ENCODE peak calls at places on chromosomes 6 and 20, in four cellular contexts. L is astrocyte, R is body of pancreas, S is iPS DF 6.9. O is an unnamed sample. For H3K27me3 and H3K4me1, the result is how much of the 10 kb centered on the place peaks cover.

GRCh38 chr6:135972586-135972985 is 121.1 kb downstream of the PDE7B start:
- DNase-seq in L (no peak), R (no peak), S (no peak), O (no peak)

GRCh38 chr20:10761786-10762185 is 88.0 kb upstream of the JAG1 start:
- DNase-seq in L (peak), R (peak), S (no peak), O (no peak)

GRCh38 chr6:56534680-56535419 is 107.8 kb downstream of the DST start:
- DNase-seq in L (no peak), R (no peak), S (peak), O (no peak)

GRCh38 chr20:34242879-34243278 is 1.7 kb downstream of the ASIP start:
- DNase-seq in L (no peak), R (no peak), S (no peak), O (no peak)

GRCh38 chr6:8277769-8278168 is 157.6 kb downstream of the SLC35B3 start:
- DNase-seq in L (no peak), R (no peak), S (no peak), O (no peak)

GRCh38 chr20:54726687-54727086 is 251.3 kb downstream of the DOK5 start:
- DNase-seq in L (no peak), R (peak), S (no peak), O (no peak)

GRCh38 chr20:51310216-51310615 is 232.3 kb downstream of the NFATC2 start:
- DNase-seq in L (no peak), R (no peak), S (no peak), O (no peak)

GRCh38 chr6:89977808-89978748 is 83.8 kb downstream of the GJA10 start:
- DNase-seq in L (peak), R (peak), S (no peak), O (peak)

GRCh38 chr6:70507166-70507565 is 59.6 kb upstream of the SDHAF4 start:
- DNase-seq in L (no peak), R (no peak), S (no peak), O (no peak)

GRCh38 chr6:35587167-35587566 is 74.5 kb upstream of the TULP1 start:
- DNase-seq in L (no peak), R (no peak), S (no peak), O (no peak)

GRCh38 chr20:47724398-47724797 is 60.9 kb downstream of the SULF2 start:
- DNase-seq in L (no peak), R (no peak), S (no peak), O (no peak)

GRCh38 chr20:35788796-35789195 is 17.0 kb downstream of the PHF20 start:
- DNase-seq in L (no peak), R (no peak), S (no peak), O (no peak)

GRCh38 chr6:89566930-89567634 is 71.5 kb downstream of the LYRM2 start:
- DNase-seq in L (peak), R (no peak), S (no peak), O (no peak)

GRCh38 chr6:108944707-108945685 is 96.8 kb downstream of the ARMC2 start:
- DNase-seq in L (peak), R (peak), S (no peak), O (peak)

GRCh38 chr6:163585932-163586437 is 171.5 kb downstream of the QKI start:
- DNase-seq in L (peak), R (peak), S (no peak), O (peak)

GRCh38 chr6:28446818-28447511 is 3.7 kb upstream of the ZSCAN23 start:
- DNase-seq in L (no peak), R (no peak), S (no peak), O (no peak)

GRCh38 chr20:33408716-33409654 is 7.7 kb upstream of the CDK5RAP1 start:
- DNase-seq in L (no peak), R (no peak), S (no peak), O (no peak)

GRCh38 chr20:4999788-5000187 is 1.5 kb downstream of the SLC23A2 start:
- DNase-seq in L (no peak), R (no peak), S (no peak), O (no peak)

GRCh38 chr6:108348655-108349349 is 53.9 kb downstream of the AFG1L start:
- DNase-seq in L (no peak), R (no peak), S (no peak), O (no peak)

GRCh38 chr6:112468359-112468758 is 121.2 kb downstream of the RFPL4B start:
- DNase-seq in L (peak), R (no peak), S (no peak), O (no peak)

GRCh38 chr6:15551798-15552197 is 111.0 kb downstream of the DTNBP1 start:
- DNase-seq in L (peak), R (peak), S (no peak), O (peak)

GRCh38 chr6:152085533-152085932 is 278.1 kb downstream of the ESR1 start:
- DNase-seq in L (no peak), R (no peak), S (no peak), O (no peak)

GRCh38 chr20:12068146-12068545 is 150.5 kb downstream of the BTBD3 start:
- DNase-seq in L (peak), R (no peak), S (no peak), O (no peak)

GRCh38 chr6:96939019-96939805 is 14.7 kb downstream of the KLHL32 start:
- DNase-seq in L (peak), R (no peak), S (no peak), O (no peak)

GRCh38 chr6:14743465-14744211 is 502.2 kb upstream of the JARID2 start:
- DNase-seq in L (peak), R (no peak), S (no peak), O (no peak)

GRCh38 chr20:14374191-14374590 is 36.8 kb upstream of the FLRT3 start:
- DNase-seq in L (no peak), R (no peak), S (no peak), O (no peak)

GRCh38 chr20:2283706-2284423 is 11.9 kb upstream of the TGM3 start:
- DNase-seq in L (peak), R (peak), S (no peak), O (no peak)

GRCh38 chr6:3022765-3023662 is 23.3 kb downstream of the NQO2 start:
- DNase-seq in L (no peak), R (no peak), S (no peak), O (peak)

GRCh38 chr20:32675223-32675975 is 1.7 kb upstream of the C20orf203 start:
- DNase-seq in L (no peak), R (no peak), S (no peak), O (no peak)

GRCh38 chr6:75498862-75499261 is 5.3 kb upstream of the FILIP1 start:
- DNase-seq in L (no peak), R (no peak), S (no peak), O (no peak)

GRCh38 chr20:11686900-11687543 is 230.7 kb upstream of the BTBD3 start:
- DNase-seq in L (peak), R (peak), S (no peak), O (peak)

GRCh38 chr20:58469500-58470129 is 45.6 kb downstream of the APCDD1L start:
- DNase-seq in L (no peak), R (no peak), S (no peak), O (no peak)

GRCh38 chr20:23008673-23009072 is 26.4 kb upstream of the SSTR4 start:
- DNase-seq in L (no peak), R (no peak), S (no peak), O (no peak)

GRCh38 chr20:7855545-7855944 is 84.7 kb downstream of the HAO1 start:
- DNase-seq in L (no peak), R (no peak), S (no peak), O (no peak)

GRCh38 chr20:6704132-6704861 is 63.2 kb upstream of the BMP2 start:
- DNase-seq in L (peak), R (peak), S (no peak), O (no peak)

GRCh38 chr6:92700411-92700810 is 718.9 kb downstream of the EPHA7 start:
- DNase-seq in L (no peak), R (no peak), S (no peak), O (no peak)

GRCh38 chr20:18412202-18412901 is 54.5 kb downstream of the DZANK1 start:
- DNase-seq in L (no peak), R (no peak), S (no peak), O (no peak)

GRCh38 chr20:58675641-58676040 is 17.0 kb upstream of the NPEPL1 start:
- DNase-seq in L (no peak), R (no peak), S (no peak), O (no peak)

DNA sequence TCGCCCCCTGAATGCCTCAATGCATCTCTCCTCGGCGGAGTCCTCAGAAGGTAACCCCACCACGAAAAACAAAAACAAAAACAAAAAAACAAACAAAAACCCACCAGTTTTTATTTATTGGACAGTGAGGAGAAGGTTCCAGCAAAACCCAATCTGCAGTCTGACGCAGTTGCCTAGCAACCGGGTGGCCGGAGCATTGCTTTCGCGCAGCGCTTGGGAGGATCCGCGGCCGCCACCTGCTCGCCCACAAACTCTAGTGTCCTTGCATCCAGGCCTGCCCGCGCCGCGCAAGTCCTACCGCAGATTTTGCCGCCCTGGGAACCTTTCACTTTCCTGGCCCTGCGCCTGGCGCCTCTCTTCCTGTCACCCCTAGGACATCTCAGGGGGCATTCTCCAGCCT is 17.6 kb downstream of the TFAP2B start:
- DNase-seq in L (no peak), R (no peak), S (no peak), O (no peak)
- H3K27me3 ChIP-seq in L (under half), R (under half), S (half or more), O (under half)

DNA sequence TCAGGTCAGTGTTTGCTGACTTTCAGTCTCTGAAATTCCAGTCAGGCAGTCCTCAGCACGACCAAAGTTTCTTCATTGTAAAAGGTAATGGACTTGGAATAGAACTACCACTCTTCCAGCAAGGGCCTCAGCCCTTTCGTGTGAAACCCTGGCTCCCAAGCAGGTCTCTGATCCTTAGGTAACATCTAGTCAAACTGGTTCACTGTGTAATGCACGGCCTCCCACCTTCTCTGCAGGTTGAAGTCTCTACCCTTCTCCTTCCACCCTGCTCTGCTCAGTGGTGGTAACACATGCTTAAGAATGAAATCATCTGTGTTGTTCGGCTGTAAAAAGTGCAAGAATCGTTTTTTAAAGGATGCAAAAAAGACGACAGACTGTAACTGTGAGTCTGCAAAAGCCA is 287.2 kb upstream of the POU3F2 start:
- DNase-seq in L (no peak), R (no peak), S (no peak), O (no peak)
- H3K4me1 ChIP-seq in L (under half), R (under half), S (under half), O (under half)

GRCh38 chr6:149861603-149862423 is 2.3 kb downstream of the LRP11 start:
- DNase-seq in L (no peak), R (peak), S (no peak), O (no peak)
- H3K27ac ChIP-seq in L (peak), R (no peak), S (no peak), O (no peak)

GRCh38 chr20:44319880-44320422 is 8.9 kb upstream of the FITM2 start:
- DNase-seq in L (no peak), R (no peak), S (no peak), O (no peak)
- H3K27me3 ChIP-seq in L (under half), R (under half), S (under half), O (under half)

GRCh38 chr6:45710304-45710821 is 305.3 kb downstream of the CLIC5 start:
- DNase-seq in L (peak), R (no peak), S (no peak), O (no peak)
- H3K4me1 ChIP-seq in L (under half), R (under half), S (under half), O (under half)

GRCh38 chr6:129685640-129686031 is 24.3 kb downstream of the ARHGAP18 start:
- DNase-seq in L (no peak), R (no peak), S (no peak), O (no peak)
- H3K27ac ChIP-seq in L (no peak), R (no peak), S (no peak), O (peak)

GRCh38 chr6:13242590-13242989 is 85.7 kb downstream of the TBC1D7 start:
- DNase-seq in L (no peak), R (no peak), S (no peak), O (no peak)
- H3K27me3 ChIP-seq in L (under half), R (under half), S (under half), O (under half)

GRCh38 chr6:126976263-126976797 is 142.1 kb upstream of the RSPO3 start:
- DNase-seq in L (no peak), R (no peak), S (no peak), O (no peak)
- H3K4me1 ChIP-seq in L (under half), R (under half), S (under half), O (under half)

DNA sequence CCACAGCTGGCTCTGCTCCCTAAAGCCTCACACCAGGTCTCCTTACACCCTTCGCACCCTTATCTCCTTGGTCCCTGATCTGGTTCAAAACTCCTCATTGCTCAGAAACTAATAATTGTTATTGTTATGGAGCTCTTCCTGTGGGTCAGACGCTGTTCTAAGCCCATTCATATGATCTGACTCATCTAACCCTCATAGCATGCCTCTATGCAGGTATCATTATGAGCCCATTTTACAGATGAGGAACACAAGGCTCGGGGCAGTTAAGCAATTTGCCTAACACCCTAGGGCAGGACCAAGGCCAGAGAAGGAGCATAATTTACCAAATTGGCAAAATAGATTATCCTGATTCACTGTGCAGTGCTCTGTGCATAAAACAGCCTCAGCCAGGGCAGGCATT is 51.8 kb upstream of the CCDC167 start:
- DNase-seq in L (no peak), R (no peak), S (no peak), O (no peak)
- H3K27ac ChIP-seq in L (no peak), R (no peak), S (no peak), O (no peak)

DNA sequence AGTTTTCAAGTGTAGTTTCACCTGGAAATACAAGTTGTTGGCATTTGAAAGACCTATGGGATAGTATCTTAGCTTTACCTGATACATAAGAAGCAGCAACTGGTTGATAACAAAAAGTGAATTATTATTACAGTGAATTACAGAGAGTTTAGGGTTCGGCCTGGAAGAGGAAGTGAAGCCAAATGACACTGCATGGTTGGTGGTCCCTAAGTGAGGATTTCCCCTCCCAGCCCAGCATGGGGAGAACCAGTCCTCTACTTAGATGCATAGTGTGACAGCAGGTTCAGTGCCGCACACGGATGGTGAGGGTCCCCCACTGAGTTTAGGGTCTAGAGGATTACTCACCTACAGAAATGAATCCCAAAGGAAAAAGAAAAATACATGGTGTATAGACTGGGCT is 18.1 kb downstream of the HLA-DPB1 start:
- DNase-seq in L (no peak), R (no peak), S (no peak), O (no peak)
- H3K27me3 ChIP-seq in L (under half), R (under half), S (under half), O (under half)